ENCODE peak calls at places on chromosome 3, in six cellular contexts. O is AG20443, A is NCI-H2029 treated with DMSO at 0.1 percent for 48 hours, M is nephron progenitor cell, C is naive B cell, T is sciatic nerve. P is an unnamed sample.

GRCh38 chr3:69718832-69719231 is 20.4 kb upstream of the MITF start:
- DNase-seq in O (no peak), A (no peak), M (no peak), C (no peak), T (no peak), P (no peak)

GRCh38 chr3:31544634-31545033 is 11.9 kb downstream of the STT3B start:
- DNase-seq in O (no peak), A (no peak), M (no peak), C (no peak), T (no peak), P (no peak)

GRCh38 chr3:181710581-181711255 is 1.0 kb upstream of the SOX2 start:
- DNase-seq in O (no peak), A (peak), M (peak), C (no peak), T (no peak), P (no peak)

GRCh38 chr3:187997490-187997889 is 156.5 kb upstream of the LPP start:
- DNase-seq in O (peak), A (no peak), M (no peak), C (no peak), T (no peak), P (no peak)

GRCh38 chr3:127689266-127689860 is 16.6 kb downstream of the ABTB1 start:
- DNase-seq in O (no peak), A (no peak), M (peak), C (no peak), T (peak), P (peak)

GRCh38 chr3:177608443-177608842 is 411.2 kb upstream of the TBL1XR1 start:
- DNase-seq in O (no peak), A (no peak), M (no peak), C (no peak), T (no peak), P (no peak)

GRCh38 chr3:170776887-170777551 is 93.0 kb downstream of the RPL22L1 start:
- DNase-seq in O (no peak), A (no peak), M (no peak), C (no peak), T (no peak), P (no peak)

GRCh38 chr3:47362704-47363103 is 18.1 kb upstream of the PTPN23 start:
- DNase-seq in O (no peak), A (no peak), M (no peak), C (peak), T (no peak), P (no peak)

GRCh38 chr3:16240229-16241023 is 24.3 kb downstream of the DPH3 start:
- DNase-seq in O (peak), A (no peak), M (no peak), C (no peak), T (no peak), P (no peak)

GRCh38 chr3:124395165-124395564 is 335.1 kb upstream of the UMPS start:
- DNase-seq in O (no peak), A (no peak), M (no peak), C (no peak), T (no peak), P (no peak)

GRCh38 chr3:173584834-173585831 is 187.6 kb downstream of the NLGN1 start:
- DNase-seq in O (peak), A (no peak), M (peak), C (no peak), T (peak), P (peak)

GRCh38 chr3:162602619-162603018 is 1106.0 kb downstream of the OTOL1 start:
- DNase-seq in O (no peak), A (no peak), M (no peak), C (no peak), T (no peak), P (no peak)

GRCh38 chr3:151430821-151431484 is 29.9 kb downstream of the IGSF10 start:
- DNase-seq in O (no peak), A (no peak), M (no peak), C (no peak), T (no peak), P (no peak)

GRCh38 chr3:96959902-96960596 is 145.7 kb downstream of the EPHA6 start:
- DNase-seq in O (no peak), A (no peak), M (no peak), C (no peak), T (no peak), P (no peak)

GRCh38 chr3:120102674-120103073 is 8.4 kb upstream of the GSK3B start:
- DNase-seq in O (no peak), A (peak), M (no peak), C (no peak), T (no peak), P (peak)